ENCODE peak calls at places on chromosomes 11 and 22, in nine cellular contexts. W, Q, O, X, B, A, G, N and F are unnamed samples.

GRCh38 chr11:497565-498296 is 9.3 kb downstream of the RNH1 start:
- DNase-seq in W (no peak), N (peak; percentile 78), B (no peak), X (no peak), A (no peak), O (no peak), Q (no peak), G (no peak), F (no peak)

GRCh38 chr11:70834277-70834940 is 418.0 kb downstream of the SHANK2 start:
- DNase-seq in B (no peak), W (no peak), A (no peak), N (no peak), Q (peak; percentile 14), O (no peak), X (no peak), G (no peak), F (no peak)

GRCh38 chr11:115990004-115990447 is 485.8 kb upstream of the CADM1 start:
- DNase-seq in Q (no peak), B (no peak), W (no peak), N (peak; percentile 44), X (no peak), G (no peak), O (no peak), A (no peak), F (peak; percentile 38)

GRCh38 chr11:44837650-44838049 is 110.9 kb downstream of the TSPAN18 start:
- DNase-seq in A (no peak), O (no peak), B (no peak), N (no peak), W (no peak), G (no peak), X (no peak), Q (peak; percentile 73), F (no peak)

GRCh38 chr11:121829159-121829643 is 286.8 kb downstream of the BLID start:
- DNase-seq in G (peak; percentile 31), B (no peak), N (peak; percentile 29), Q (peak; percentile 100), O (no peak), X (no peak), W (no peak), A (peak; percentile 13), F (no peak)

GRCh38 chr11:123479048-123479837 is 49.2 kb downstream of the GRAMD1B start:
- DNase-seq in A (no peak), G (no peak), Q (no peak), N (no peak), W (no peak), O (no peak), B (no peak), X (no peak), F (no peak)

GRCh38 chr11:94922675-94923347 is 50.5 kb downstream of the CWC15 start:
- DNase-seq in X (no peak), A (no peak), Q (no peak), G (no peak), B (no peak), O (no peak), N (no peak), W (no peak), F (no peak)

GRCh38 chr11:65558002-65558784 is at the start of gene LTBP3:
- DNase-seq in Q (peak; percentile 71), X (peak; percentile 74), A (peak; percentile 85), G (no peak), W (peak; percentile 59), O (peak; percentile 83), B (peak; percentile 70), N (peak; percentile 90), F (peak; percentile 75)

GRCh38 chr11:130706572-130706971 is 209.7 kb downstream of the SNX19 start:
- DNase-seq in Q (peak; percentile 40), X (no peak), O (no peak), G (no peak), B (no peak), A (no peak), W (no peak), N (no peak), F (no peak)

GRCh38 chr11:43503417-43503816 is 144.7 kb downstream of the TTC17 start:
- DNase-seq in O (no peak), G (no peak), A (no peak), N (no peak), B (no peak), Q (no peak), W (no peak), X (no peak), F (no peak)

GRCh38 chr11:69985654-69986420 is 92.3 kb upstream of the ANO1 start:
- DNase-seq in X (peak; percentile 74), G (no peak), O (no peak), B (no peak), A (no peak), Q (no peak), W (no peak), N (peak; percentile 43), F (no peak)

GRCh38 chr11:118343981-118344521 is at the start of gene CD3G:
- DNase-seq in G (no peak), B (no peak), A (no peak), W (no peak), O (no peak), N (no peak), X (no peak), Q (no peak), F (no peak)

GRCh38 chr22:20814221-20814808 is 40.4 kb downstream of the SERPIND1 start:
- DNase-seq in N (no peak), O (no peak), A (no peak), X (no peak), Q (no peak), G (no peak), W (no peak), B (no peak), F (no peak)

GRCh38 chr22:20810645-20811044 is 36.7 kb downstream of the SERPIND1 start:
- DNase-seq in Q (no peak), B (no peak), A (no peak), O (no peak), W (no peak), N (no peak), X (peak; percentile 18), G (no peak), F (no peak)

GRCh38 chr22:20813056-20813455 is 39.1 kb downstream of the SERPIND1 start:
- DNase-seq in Q (peak; percentile 15), O (no peak), X (peak; percentile 12), B (no peak), W (no peak), A (no peak), G (no peak), N (no peak), F (no peak)

GRCh38 chr22:20811171-20811570 is 37.3 kb downstream of the SERPIND1 start:
- DNase-seq in O (no peak), X (peak; percentile 6), W (no peak), B (no peak), Q (no peak), A (no peak), N (no peak), G (no peak), F (no peak)

DNA sequence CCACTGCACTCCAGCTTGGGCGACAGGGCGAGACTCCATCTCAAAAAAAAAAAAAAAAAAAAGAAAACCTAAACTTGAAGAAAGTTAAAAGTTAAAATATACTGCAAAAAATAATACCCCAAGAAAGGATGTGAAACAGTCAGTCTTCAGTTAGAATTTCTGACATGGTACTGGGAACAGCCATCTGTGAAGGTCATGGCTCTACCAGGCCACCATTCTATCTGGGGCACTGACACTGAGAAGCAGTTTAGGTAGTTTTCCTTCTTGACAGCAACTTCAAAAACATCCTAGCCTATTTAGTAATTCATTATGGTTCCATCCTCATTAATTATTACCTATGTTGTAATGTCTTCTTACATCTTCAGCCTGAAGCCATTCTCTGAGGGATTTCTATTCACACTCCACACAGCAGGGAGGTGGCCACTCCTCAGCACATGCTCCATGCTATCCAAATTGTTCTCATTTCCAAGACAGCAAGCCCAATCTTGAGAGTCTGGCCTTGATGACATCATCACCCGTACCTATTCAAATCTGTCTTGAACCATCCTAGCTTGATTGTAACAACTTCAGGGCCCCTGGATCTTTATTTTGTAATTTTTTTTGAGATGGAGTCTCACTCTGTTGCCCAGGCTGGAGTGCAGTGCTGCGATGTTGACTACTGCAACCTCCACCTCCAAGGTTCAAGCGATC is 38.2 kb downstream of the SERPIND1 start:
- DNase-seq in O (no peak), W (no peak), N (no peak), Q (no peak), X (peak; percentile 11), G (no peak), B (no peak), A (no peak), F (no peak)
- TF ChIP-seq POLR2A in O (no peak), W (no peak), N (no peak), Q (no peak), X (no peak), G (no peak), B (no peak), A (no peak), F (no peak)

DNA sequence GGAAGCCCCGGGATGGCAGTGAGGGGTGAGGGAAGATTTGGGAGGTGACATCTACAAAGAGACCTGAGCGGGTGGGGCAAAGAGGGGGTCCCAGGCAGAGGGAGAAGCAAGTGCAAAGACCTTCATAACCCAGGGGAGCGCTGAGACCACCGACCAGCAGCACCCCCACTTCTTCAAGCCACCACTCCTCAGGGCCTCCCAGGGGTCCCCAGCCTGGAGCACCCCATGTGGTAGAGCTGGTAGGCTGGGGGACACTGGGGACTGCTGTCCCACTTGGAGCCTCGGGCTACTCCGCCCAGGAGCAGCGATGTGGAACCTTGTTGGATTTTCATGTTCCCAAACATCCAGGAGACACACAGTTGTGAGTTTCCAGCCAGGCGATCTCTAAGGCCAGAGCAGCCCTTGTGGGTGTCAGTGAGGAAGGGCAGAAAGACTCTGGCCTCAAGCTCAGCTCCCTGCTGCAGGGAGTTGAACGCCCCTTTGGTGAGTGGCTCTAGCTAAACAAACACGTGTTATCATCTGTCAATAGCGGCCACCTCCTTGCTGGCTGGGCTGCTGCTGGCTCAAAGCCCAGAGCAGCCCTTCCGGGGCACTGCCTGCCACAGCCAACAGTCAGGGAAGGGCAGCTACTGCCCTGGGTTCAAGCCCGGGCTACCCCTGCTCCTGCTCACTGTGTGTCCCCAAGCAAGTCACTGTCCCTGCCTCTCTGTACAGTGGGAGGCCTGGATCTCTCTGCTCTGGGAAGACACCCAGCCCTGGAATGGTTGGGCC is 25.7 kb upstream of the CHKA start:
- DNase-seq in G (no peak), O (peak; percentile 82), A (peak; percentile 68), W (peak; percentile 89), N (peak; percentile 69), B (peak; percentile 60), Q (peak; percentile 50), X (peak; percentile 93), F (no peak)
- TF ChIP-seq POLR2A in G (no peak), O (peak; percentile 83), A (no peak), W (no peak), N (no peak), B (peak; percentile 41), Q (no peak), X (peak; percentile 77), F (no peak)

DNA sequence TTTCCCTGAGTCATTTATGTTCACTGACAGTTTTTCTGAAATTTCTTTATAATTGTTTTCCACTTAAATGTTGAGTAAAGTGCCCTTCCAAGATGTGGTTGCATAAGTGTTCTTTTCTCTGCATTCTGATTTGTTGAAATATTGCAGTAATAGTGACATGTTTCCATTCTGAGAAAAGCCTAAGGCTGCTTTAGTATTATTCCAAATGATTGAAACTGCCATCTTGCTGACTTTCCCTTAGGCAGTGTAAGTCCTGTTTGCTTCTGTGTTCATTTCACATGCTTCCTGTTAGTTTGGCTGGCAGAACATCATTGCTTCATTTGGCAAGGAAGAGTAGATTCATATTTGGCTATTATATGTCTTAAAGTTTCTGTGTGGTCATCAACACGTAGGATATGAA is 146.5 kb downstream of the ELP4 start:
- DNase-seq in W (no peak), A (no peak), Q (peak; percentile 9), G (no peak), N (no peak), O (no peak), B (no peak), X (no peak), F (no peak)
- TF ChIP-seq POLR2A in W (no peak), A (no peak), Q (no peak), G (no peak), N (no peak), O (no peak), B (no peak), X (no peak), F (no peak)

GRCh38 chr11:73308003-73308962 is at the start of gene ARHGEF17:
- DNase-seq in N (peak; percentile 87), G (peak; percentile 49), W (peak; percentile 71), Q (peak; percentile 76), B (peak; percentile 74), O (peak; percentile 55), A (peak; percentile 54), X (no peak), F (no peak)
- TF ChIP-seq POLR2A in N (no peak), G (no peak), W (no peak), Q (no peak), B (peak; percentile 62), O (peak; percentile 26), A (no peak), X (peak; percentile 32), F (no peak)